ENCODE peak calls at places on chromosomes 6 and 20, in five cellular contexts. I is HAP-1, O is choroid plexus epithelial cell, R is psoas muscle, F is SJSA1. M is an unnamed sample.

GRCh38 chr6:154805288-154805911 is 72.2 kb downstream of the SCAF8 start:
- DNase-seq in O (peak), R (no peak), I (peak), F (no peak), M (peak)

GRCh38 chr6:135180458-135181332 is at the start of gene MYB:
- DNase-seq in R (peak), F (no peak), I (peak), O (peak), M (peak)

GRCh38 chr6:25369450-25370086 is 90.4 kb downstream of the CARMIL1 start:
- DNase-seq in R (no peak), O (no peak), I (no peak), F (no peak), M (no peak)

GRCh38 chr6:25971187-25971811 is 8.7 kb downstream of the TRIM38 start:
- DNase-seq in F (peak), R (no peak), I (no peak), O (peak), M (no peak)

GRCh38 chr6:142942805-142943227 is 2.2 kb downstream of the HIVEP2 start:
- DNase-seq in O (peak), R (no peak), I (peak), F (no peak), M (peak)

GRCh38 chr6:168584671-168585070 is 143.7 kb downstream of the SMOC2 start:
- DNase-seq in F (peak), I (no peak), R (no peak), O (no peak), M (no peak)

GRCh38 chr6:116118608-116119007 is 7.3 kb downstream of the COL10A1 start:
- DNase-seq in R (no peak), I (no peak), O (peak), F (no peak), M (no peak)

GRCh38 chr20:3237958-3238615 is 903 bp downstream of the SLC4A11 start:
- DNase-seq in O (no peak), I (no peak), F (no peak), R (no peak), M (no peak)

GRCh38 chr6:40855481-40855880 is 183.5 kb downstream of the UNC5CL start:
- DNase-seq in F (no peak), R (no peak), I (no peak), O (no peak), M (no peak)

GRCh38 chr20:1830240-1830639 is 65.0 kb upstream of the SIRPA start:
- DNase-seq in O (peak), R (peak), F (peak), I (no peak), M (no peak)

GRCh38 chr20:34536798-34537394 is 20.7 kb downstream of the DYNLRB1 start:
- DNase-seq in F (no peak), O (peak), I (peak), R (peak), M (peak)

GRCh38 chr6:30323806-30324205 is 2.9 kb upstream of the TRIM39 start:
- DNase-seq in O (no peak), I (no peak), R (no peak), F (no peak), M (no peak)

GRCh38 chr6:116405147-116405546 is 34.4 kb downstream of the DSE start:
- DNase-seq in O (peak), R (no peak), I (no peak), F (no peak), M (no peak)

GRCh38 chr6:144912474-144912873 is 627.3 kb downstream of the UTRN start:
- DNase-seq in I (peak), O (peak), R (no peak), F (no peak), M (no peak)

DNA sequence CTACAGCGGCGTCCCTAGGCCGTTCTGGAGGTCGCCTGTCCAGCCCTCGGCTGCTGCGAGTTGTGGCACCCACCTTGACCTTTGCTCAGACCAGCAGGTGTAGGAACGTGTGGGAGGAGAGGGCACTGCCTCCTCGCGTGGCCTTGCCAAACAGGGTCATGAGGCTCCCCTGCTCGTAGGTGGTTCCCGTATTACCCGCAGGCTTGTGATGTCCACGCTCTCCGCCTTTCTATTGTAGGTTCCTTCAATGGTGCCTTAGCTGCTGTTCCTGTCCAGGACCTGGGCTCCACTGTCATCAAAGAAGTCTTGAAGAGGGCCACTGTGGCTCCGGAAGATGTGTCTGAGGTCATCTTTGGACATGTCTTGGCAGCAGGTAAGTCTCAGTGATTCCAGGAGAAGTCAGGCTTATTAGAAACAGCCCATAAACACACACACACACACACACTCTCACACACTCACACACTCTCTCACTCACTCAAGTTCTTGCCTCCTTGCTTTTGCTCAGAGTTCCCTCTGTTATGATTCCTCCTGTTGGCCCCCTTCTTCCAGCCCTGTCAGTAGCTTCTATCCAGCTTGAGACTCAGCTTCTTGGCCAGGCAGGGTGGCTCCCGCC is 942 bp downstream of the ACAT2 start:
- DNase-seq in R (peak), F (no peak), I (no peak), O (peak), M (no peak)
- H3K4me3 ChIP-seq in R (peak), F (peak), I (peak), O (peak), M (peak)

GRCh38 chr6:7424967-7425807 is 35.6 kb downstream of the RIOK1 start:
- DNase-seq in F (no peak), O (peak), I (peak), R (no peak), M (no peak)

GRCh38 chr6:7431241-7431593 is 41.6 kb downstream of the RIOK1 start:
- DNase-seq in O (no peak), F (no peak), R (no peak), I (no peak), M (no peak)

GRCh38 chr6:7424058-7424457 is 34.5 kb downstream of the RIOK1 start:
- DNase-seq in R (no peak), O (no peak), F (no peak), I (no peak), M (no peak)

GRCh38 chr6:7425808-7426190 is 36.2 kb downstream of the RIOK1 start:
- DNase-seq in R (no peak), O (no peak), I (no peak), F (no peak), M (no peak)

DNA sequence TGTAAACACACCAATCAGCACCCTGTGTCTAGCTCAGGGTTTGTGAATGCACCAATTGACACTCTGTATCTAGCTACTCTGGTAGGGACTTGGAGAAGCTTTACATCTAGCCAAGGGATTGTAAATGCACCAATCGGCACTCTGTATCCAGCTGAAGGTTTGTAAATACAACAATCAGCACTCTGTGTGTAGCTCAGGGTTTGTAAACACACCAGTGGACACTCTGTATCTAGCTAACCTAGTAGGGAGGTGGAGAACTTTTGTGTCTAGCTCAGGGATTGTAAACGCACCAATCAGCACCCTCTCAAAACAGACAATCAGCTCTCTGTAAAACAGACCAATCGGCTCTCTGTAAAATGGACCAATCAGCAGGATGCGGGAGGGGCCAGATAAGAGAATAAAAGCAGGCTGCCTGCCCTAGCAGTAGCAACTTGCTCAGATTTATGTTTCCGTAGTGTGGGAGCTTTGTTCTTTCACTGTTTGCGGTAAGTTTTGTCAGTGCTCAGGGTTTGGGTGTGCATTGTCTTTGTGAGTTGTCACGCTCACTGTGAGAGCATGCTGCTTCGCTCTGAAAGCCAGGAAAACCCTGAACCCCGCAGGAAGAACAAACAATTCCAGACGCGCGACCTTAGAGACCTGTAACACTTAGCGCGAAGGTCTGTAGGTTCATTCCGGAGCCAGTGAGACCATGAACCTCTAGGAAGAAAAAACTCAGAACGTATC is 37.0 kb downstream of the RIOK1 start:
- DNase-seq in I (no peak), R (no peak), O (peak), F (no peak), M (peak)
- H3K4me3 ChIP-seq in I (no peak), R (no peak), O (peak), F (no peak), M (no peak)

GRCh38 chr6:34233867-34234266 is 2.8 kb upstream of the HMGA1 start:
- DNase-seq in F (no peak), O (no peak), I (no peak), R (peak), M (no peak)
- H3K4me3 ChIP-seq in F (no peak), O (no peak), I (no peak), R (no peak), M (no peak)

GRCh38 chr6:10520468-10520867 is 683 bp upstream of the GCNT2 start:
- DNase-seq in O (no peak), I (no peak), F (no peak), R (no peak), M (no peak)
- H3K4me3 ChIP-seq in O (no peak), I (no peak), F (no peak), R (peak), M (no peak)

GRCh38 chr20:46870041-46870440 is 24.6 kb upstream of the EYA2 start:
- DNase-seq in I (no peak), O (no peak), R (no peak), F (no peak), M (no peak)

GRCh38 chr20:46875059-46875458 is 19.6 kb upstream of the EYA2 start:
- DNase-seq in O (no peak), F (no peak), I (no peak), R (no peak), M (no peak)

GRCh38 chr20:46872315-46873211 is 22.1 kb upstream of the EYA2 start:
- DNase-seq in I (no peak), F (no peak), R (no peak), O (no peak), M (no peak)
- H3K4me3 ChIP-seq in I (no peak), F (no peak), R (no peak), O (no peak), M (no peak)

GRCh38 chr6:46014511-46015118 is 1.0 kb downstream of the CLIC5 start:
- DNase-seq in R (peak), O (no peak), F (no peak), I (no peak), M (peak)
- H3K4me3 ChIP-seq in R (peak), O (peak), F (peak), I (peak), M (peak)

M was measured in CD4-positive, CD25-positive, alpha-beta regulatory T cell.